ENCODE peak calls at places on chromosomes 1 and 21, in seven cellular contexts. N is GM23248; K is mammary epithelial cell; G is neural progenitor cell; Y is CD8-positive, alpha-beta memory T cell; H is IMR-90; P is GM23338. D is an unnamed sample. For H3K4me1, the result is how much of the 10 kb centered on the place peaks cover.

GRCh38 chr1:62228883-62229187 is 34.2 kb downstream of the L1TD1 start:
- DNase-seq in N (no peak), K (no peak), G (no peak), Y (no peak), H (no peak), P (no peak), D (no peak)

GRCh38 chr1:6035265-6035664 is 10.4 kb upstream of the KCNAB2 start:
- DNase-seq in N (no peak), K (no peak), G (no peak), Y (no peak), H (no peak), P (no peak), D (no peak)

GRCh38 chr1:203593723-203594122 is 32.9 kb upstream of the ATP2B4 start:
- DNase-seq in N (peak), K (peak), G (no peak), Y (peak), H (peak), P (peak), D (peak)

GRCh38 chr1:43545686-43546387 is 15.2 kb downstream of the PTPRF start:
- DNase-seq in N (peak), K (no peak), G (peak), Y (no peak), H (no peak), P (peak), D (peak)

GRCh38 chr1:16441312-16441641 is 753 bp downstream of the NECAP2 start:
- DNase-seq in N (peak), K (no peak), G (no peak), Y (no peak), H (no peak), P (no peak), D (peak)

GRCh38 chr21:45874716-45875415 is 106.7 kb upstream of the COL6A1 start:
- DNase-seq in N (peak), K (no peak), G (peak), Y (no peak), H (peak), P (no peak), D (no peak)

GRCh38 chr1:185650602-185651230 is 83.5 kb upstream of the HMCN1 start:
- DNase-seq in N (no peak), K (peak), G (no peak), Y (no peak), H (no peak), P (no peak), D (peak)

GRCh38 chr1:6646499-6647148 is 22.0 kb downstream of the THAP3 start:
- DNase-seq in N (peak), K (peak), G (peak), Y (no peak), H (peak), P (peak), D (peak)

GRCh38 chr21:42084079-42084478 is 13.0 kb downstream of the UMODL1 start:
- DNase-seq in N (no peak), K (no peak), G (no peak), Y (no peak), H (no peak), P (no peak), D (no peak)

GRCh38 chr1:117783586-117784396 is 145.6 kb downstream of the GDAP2 start:
- DNase-seq in N (no peak), K (no peak), G (no peak), Y (no peak), H (no peak), P (no peak), D (no peak)

GRCh38 chr1:217660353-217661062 is 29.4 kb downstream of the SPATA17 start:
- DNase-seq in N (peak), K (peak), G (peak), Y (no peak), H (peak), P (peak), D (peak)

GRCh38 chr1:28890435-28890834 is 23.9 kb upstream of the EPB41 start:
- DNase-seq in N (no peak), K (no peak), G (no peak), Y (no peak), H (no peak), P (no peak), D (no peak)

GRCh38 chr1:1305300-1306069 is 2.2 kb downstream of the ACAP3 start:
- DNase-seq in N (peak), K (peak), G (peak), Y (peak), H (peak), P (no peak), D (peak)

GRCh38 chr1:20359451-20360330 is 69.0 kb downstream of the VWA5B1 start:
- DNase-seq in N (no peak), K (no peak), G (no peak), Y (no peak), H (no peak), P (no peak), D (peak)

GRCh38 chr1:84892657-84893618 is at the start of gene LPAR3:
- DNase-seq in N (peak), K (peak), G (peak), Y (peak), H (no peak), P (peak), D (no peak)

GRCh38 chr1:147676306-147677085 is 6.2 kb upstream of the ACP6 start:
- DNase-seq in N (peak), K (peak), G (no peak), Y (no peak), H (peak), P (no peak), D (no peak)

GRCh38 chr1:119647734-119648619 is at the start of gene ZNF697:
- DNase-seq in N (peak), K (peak), G (peak), Y (no peak), H (peak), P (peak), D (peak)

GRCh38 chr1:2642131-2642559 is 9.3 kb upstream of the MMEL1 start:
- DNase-seq in N (no peak), K (no peak), G (no peak), Y (no peak), H (no peak), P (no peak), D (no peak)

GRCh38 chr21:32921632-32922230 is 104.0 kb upstream of the OLIG2 start:
- DNase-seq in N (peak), K (no peak), G (peak), Y (peak), H (peak), P (peak), D (peak)

GRCh38 chr1:201119206-201119814 is 7.1 kb upstream of the CACNA1S start:
- DNase-seq in N (peak), K (no peak), G (peak), Y (peak), H (peak), P (peak), D (peak)

GRCh38 chr1:23525558-23526174 is 5.4 kb downstream of the E2F2 start:
- DNase-seq in N (no peak), K (no peak), G (no peak), Y (no peak), H (no peak), P (no peak), D (peak)

GRCh38 chr21:33339938-33340337 is 15.2 kb downstream of the IFNAR1 start:
- DNase-seq in N (no peak), K (no peak), G (no peak), Y (no peak), H (peak), P (no peak), D (no peak)

GRCh38 chr1:25531082-25531461 is 12.3 kb upstream of the LDLRAP1 start:
- DNase-seq in N (no peak), K (no peak), G (no peak), Y (no peak), H (no peak), P (no peak), D (peak)

GRCh38 chr1:180173952-180174351 is 19.3 kb downstream of the QSOX1 start:
- DNase-seq in N (peak), K (no peak), G (no peak), Y (no peak), H (peak), P (no peak), D (peak)

GRCh38 chr1:77825356-77825709 is 45.9 kb downstream of the MIGA1 start:
- DNase-seq in N (peak), K (peak), G (peak), Y (no peak), H (peak), P (peak), D (peak)

GRCh38 chr1:241637046-241637590 is 3.1 kb downstream of the CHML start:
- DNase-seq in N (peak), K (peak), G (no peak), Y (no peak), H (peak), P (no peak), D (no peak)

GRCh38 chr1:110118636-110119396 is 6.6 kb downstream of the UBL4B start:
- DNase-seq in N (peak), K (peak), G (no peak), Y (no peak), H (peak), P (no peak), D (no peak)

GRCh38 chr1:94862718-94863117 is 42.6 kb downstream of the SLC44A3 start:
- DNase-seq in N (no peak), K (peak), G (no peak), Y (no peak), H (no peak), P (no peak), D (no peak)

GRCh38 chr1:236159704-236160539 is 17.6 kb downstream of the GPR137B start:
- DNase-seq in N (no peak), K (no peak), G (no peak), Y (no peak), H (no peak), P (no peak), D (peak)

GRCh38 chr1:221279146-221279545 is 399.9 kb downstream of the HLX start:
- DNase-seq in N (peak), K (no peak), G (no peak), Y (no peak), H (peak), P (no peak), D (no peak)

GRCh38 chr1:31798086-31798432 is 17.8 kb downstream of the SPOCD1 start:
- DNase-seq in N (no peak), K (no peak), G (no peak), Y (no peak), H (no peak), P (no peak), D (no peak)

GRCh38 chr1:8082945-8083344 is 56.8 kb upstream of the ERRFI1 start:
- DNase-seq in N (peak), K (no peak), G (no peak), Y (no peak), H (peak), P (no peak), D (peak)

GRCh38 chr1:111904478-111905218 is 84.8 kb downstream of the KCND3 start:
- DNase-seq in N (peak), K (no peak), G (peak), Y (no peak), H (peak), P (peak), D (no peak)

GRCh38 chr1:39987869-39988268 is 32.9 kb downstream of the MFSD2A start:
- DNase-seq in N (no peak), K (no peak), G (no peak), Y (no peak), H (no peak), P (no peak), D (no peak)

GRCh38 chr1:109499661-109500536 is 6.0 kb downstream of the CYB561D1 start:
- DNase-seq in N (peak), K (peak), G (peak), Y (peak), H (peak), P (peak), D (peak)

GRCh38 chr1:17097787-17098186 is 21.5 kb downstream of the PADI2 start:
- DNase-seq in N (no peak), K (peak), G (no peak), Y (no peak), H (no peak), P (no peak), D (peak)

GRCh38 chr1:68542586-68542985 is 45.7 kb upstream of the DEPDC1 start:
- DNase-seq in N (peak), K (peak), G (no peak), Y (no peak), H (no peak), P (no peak), D (no peak)

GRCh38 chr1:40389871-40390560 is 16.5 kb downstream of the SMAP2 start:
- DNase-seq in N (peak), K (no peak), G (no peak), Y (no peak), H (peak), P (no peak), D (peak)

GRCh38 chr1:193335797-193336428 is 149.5 kb upstream of the B3GALT2 start:
- DNase-seq in N (peak), K (no peak), G (no peak), Y (no peak), H (peak), P (peak), D (no peak)

GRCh38 chr1:198267056-198267455 is 110.3 kb downstream of the NEK7 start:
- DNase-seq in N (no peak), K (no peak), G (no peak), Y (no peak), H (no peak), P (no peak), D (no peak)
- H3K4me1 ChIP-seq in N (half or more), K (under half), G (under half), Y (under half), H (under half), P (under half), D (under half)

DNA sequence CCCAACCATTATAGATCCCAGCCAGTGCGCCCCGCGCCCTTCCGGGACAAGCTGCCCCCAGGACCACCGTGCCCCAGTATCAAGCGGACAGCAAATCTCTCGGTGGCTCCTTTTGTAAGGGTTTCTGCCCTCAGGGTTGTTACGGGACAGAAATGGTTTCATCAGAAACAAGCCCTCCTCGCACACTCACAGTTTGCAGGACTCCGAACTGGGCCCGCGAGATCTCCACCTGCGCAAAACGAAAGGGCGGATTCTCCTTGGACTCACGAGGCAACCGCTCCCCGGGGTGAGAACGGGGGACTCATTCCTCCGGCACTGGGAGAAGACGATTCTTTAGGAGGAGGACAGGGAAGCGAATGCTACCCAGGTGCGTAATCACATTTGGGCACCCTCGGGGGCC is 51.1 kb upstream of the H6PD start:
- DNase-seq in N (peak), K (no peak), G (no peak), Y (no peak), H (no peak), P (peak), D (peak)
- H3K4me1 ChIP-seq in N (under half), K (under half), G (under half), Y (under half), H (under half), P (under half), D (under half)

GRCh38 chr1:207923121-207923520 is 12.2 kb upstream of the CD34 start:
- DNase-seq in N (no peak), K (no peak), G (no peak), Y (no peak), H (no peak), P (no peak), D (no peak)
- H3K4me1 ChIP-seq in N (under half), K (under half), G (under half), Y (under half), H (under half), P (under half), D (under half)

DNA sequence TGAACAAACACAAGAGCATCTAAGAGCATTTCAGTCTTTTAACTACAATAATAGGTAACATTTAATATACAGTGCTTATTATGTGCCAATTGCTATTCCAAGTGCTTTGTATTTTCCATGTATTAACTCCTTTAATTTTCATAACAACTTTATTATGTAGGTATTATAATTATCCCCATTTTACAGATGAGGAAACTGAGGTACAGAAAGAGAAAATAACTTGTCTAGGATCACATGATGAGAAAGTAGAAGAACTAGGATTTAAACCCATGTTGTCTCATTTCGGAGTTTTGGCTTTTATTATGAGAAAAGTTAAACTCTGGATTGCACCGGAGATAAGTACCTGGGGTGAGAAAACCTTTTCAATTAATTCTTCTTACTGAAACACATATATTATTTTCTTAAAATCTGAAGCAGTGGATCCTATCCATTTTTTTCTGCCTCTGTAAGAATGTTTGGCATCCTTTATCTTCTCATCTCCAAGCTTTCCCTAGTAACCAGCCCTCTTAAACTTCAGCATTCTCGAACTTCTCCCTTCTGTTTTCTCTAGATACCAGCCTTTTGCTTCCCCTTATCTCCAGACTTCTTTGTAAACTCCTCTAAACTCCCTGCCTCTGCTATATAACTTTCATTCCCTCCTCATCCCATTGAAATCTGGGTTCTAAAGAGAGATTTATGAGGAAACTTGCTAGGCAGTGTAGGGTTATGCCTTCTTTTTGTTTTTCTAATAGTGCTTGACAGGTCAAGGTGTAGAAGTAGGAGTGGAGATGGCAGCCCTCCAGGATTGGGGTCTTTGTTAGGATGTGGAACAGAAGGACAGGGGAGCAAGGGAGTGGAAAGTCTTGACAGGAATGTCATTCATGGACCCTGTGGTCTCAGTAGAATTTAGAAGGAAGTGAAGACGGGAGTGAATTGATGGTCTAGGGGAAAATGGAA is 28.3 kb downstream of the POU2F1 start:
- DNase-seq in N (no peak), K (no peak), G (no peak), Y (no peak), H (no peak), P (no peak), D (no peak)
- H3K4me1 ChIP-seq in N (under half), K (under half), G (under half), Y (under half), H (under half), P (under half), D (under half)

GRCh38 chr1:156120318-156120717 is 5.8 kb downstream of the LMNA start:
- DNase-seq in N (peak), K (no peak), G (no peak), Y (no peak), H (no peak), P (no peak), D (no peak)

GRCh38 chr1:156123356-156124196 is 9.1 kb downstream of the LMNA start:
- DNase-seq in N (peak), K (peak), G (peak), Y (peak), H (peak), P (peak), D (peak)

GRCh38 chr1:156121441-156121840 is 6.9 kb downstream of the LMNA start:
- DNase-seq in N (peak), K (no peak), G (no peak), Y (no peak), H (no peak), P (no peak), D (no peak)

GRCh38 chr1:156122519-156123355 is 8.2 kb downstream of the LMNA start:
- DNase-seq in N (peak), K (peak), G (peak), Y (no peak), H (peak), P (no peak), D (peak)

DNA sequence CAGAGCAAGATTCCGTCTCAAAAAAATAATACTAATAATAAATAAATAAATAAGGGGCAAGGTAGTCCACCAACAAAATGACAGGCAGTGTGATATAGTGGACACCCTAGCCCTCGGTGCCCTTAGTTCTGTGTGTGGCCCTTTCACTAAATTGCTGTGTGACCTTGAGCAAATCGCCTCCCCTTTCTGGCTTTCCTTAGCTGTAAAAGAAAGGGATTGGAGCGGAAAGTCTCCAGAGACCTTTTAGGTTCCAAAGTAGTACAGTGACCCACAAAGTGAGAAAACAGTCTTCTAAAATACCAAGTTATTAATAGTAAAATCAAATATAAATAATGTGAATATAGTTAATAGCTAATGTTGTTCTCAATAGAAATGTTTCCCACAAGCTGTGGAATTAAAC is 7.6 kb downstream of the LMNA start:
- DNase-seq in N (peak), K (no peak), G (no peak), Y (no peak), H (no peak), P (no peak), D (no peak)
- H3K4me1 ChIP-seq in N (half or more), K (half or more), G (under half), Y (under half), H (half or more), P (under half), D (under half)

DNA sequence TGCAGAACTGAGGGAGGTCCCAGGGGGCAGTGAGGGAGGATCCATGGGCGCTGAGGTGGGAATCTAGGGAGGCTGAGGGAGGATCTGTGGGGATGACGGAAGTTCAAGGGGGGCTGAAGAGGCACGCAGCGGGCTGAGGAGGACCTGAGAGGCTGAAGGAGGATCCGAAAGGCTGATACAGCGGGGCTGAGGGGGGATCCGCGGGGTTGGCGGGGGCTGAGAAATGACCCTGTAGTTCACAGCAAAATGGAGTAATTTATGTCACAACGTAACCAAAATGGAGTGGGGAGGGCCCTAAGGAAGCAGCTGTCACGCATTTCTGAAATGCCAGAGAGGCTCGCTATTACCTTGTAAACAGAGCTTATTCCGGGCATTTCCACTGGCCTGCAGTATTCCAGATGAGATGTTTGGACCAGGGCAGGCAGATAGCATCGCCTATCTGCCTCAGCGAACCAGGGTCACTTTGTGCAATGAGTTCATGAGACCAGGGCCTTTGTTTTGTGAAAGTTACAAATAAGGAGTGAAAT is 926 bp upstream of the MRPL55 start:
- DNase-seq in N (peak), K (no peak), G (peak), Y (no peak), H (peak), P (peak), D (no peak)
- H3K4me1 ChIP-seq in N (under half), K (under half), G (under half), Y (under half), H (under half), P (under half), D (under half)

GRCh38 chr1:107449326-107449725 is 308.5 kb downstream of the NTNG1 start:
- DNase-seq in N (no peak), K (no peak), G (no peak), Y (no peak), H (no peak), P (peak), D (no peak)

GRCh38 chr1:107454786-107455185 is 313.9 kb downstream of the NTNG1 start:
- DNase-seq in N (no peak), K (peak), G (no peak), Y (no peak), H (no peak), P (no peak), D (no peak)

GRCh38 chr1:107450899-107451664 is 310.2 kb downstream of the NTNG1 start:
- DNase-seq in N (no peak), K (no peak), G (no peak), Y (no peak), H (no peak), P (no peak), D (no peak)

GRCh38 chr1:107451735-107452134 is 310.9 kb downstream of the NTNG1 start:
- DNase-seq in N (no peak), K (no peak), G (no peak), Y (no peak), H (no peak), P (no peak), D (no peak)
- H3K4me1 ChIP-seq in N (under half), K (under half), G (under half), Y (under half), H (under half), P (under half), D (under half)

D was measured in small intestine.